ENCODE peak calls at places on chromosomes 3 and 15, in six cellular contexts. O, Q, M, I, X and C are unnamed samples.

GRCh38 chr3:414063-414462 is 217.5 kb downstream of the CHL1 start:
- DNase-seq in X (no peak), Q (no peak), O (no peak), M (no peak), I (peak), C (peak)

GRCh38 chr15:93474728-93475127 is 385.7 kb upstream of the RGMA start:
- DNase-seq in Q (no peak), X (no peak), M (no peak), I (no peak), O (no peak), C (no peak)

GRCh38 chr3:49462222-49462621 is 7.8 kb upstream of the DAG1 start:
- DNase-seq in I (no peak), X (no peak), Q (no peak), M (no peak), O (no peak), C (no peak)

GRCh38 chr15:57395292-57395691 is 19.0 kb downstream of the CGNL1 start:
- DNase-seq in O (no peak), Q (no peak), I (peak), M (no peak), X (no peak), C (peak)

GRCh38 chr3:187456268-187456667 is 88.1 kb downstream of the RTP4 start:
- DNase-seq in M (no peak), Q (no peak), O (no peak), I (peak), X (peak), C (peak)

GRCh38 chr3:191470543-191470942 is 9.6 kb downstream of the PYDC2 start:
- DNase-seq in X (no peak), Q (no peak), I (no peak), O (no peak), M (no peak), C (no peak)

GRCh38 chr15:85047271-85047948 is 65.8 kb downstream of the PDE8A start:
- DNase-seq in X (peak), Q (no peak), O (no peak), M (peak), I (peak), C (peak)

GRCh38 chr15:82802497-82802896 is 3.4 kb downstream of the FSD2 start:
- DNase-seq in X (no peak), I (no peak), M (no peak), Q (no peak), O (no peak), C (no peak)

GRCh38 chr3:68448510-68449383 is 483.6 kb downstream of the TAFA4 start:
- DNase-seq in X (no peak), M (no peak), I (no peak), O (no peak), Q (no peak), C (no peak)

GRCh38 chr3:39275052-39275451 is 4.8 kb downstream of the CX3CR1 start:
- DNase-seq in I (no peak), M (no peak), X (no peak), Q (no peak), O (no peak), C (peak)

GRCh38 chr15:41474941-41475340 is 18.7 kb upstream of the ITPKA start:
- DNase-seq in O (no peak), M (no peak), Q (no peak), X (no peak), I (no peak), C (no peak)

GRCh38 chr3:63386568-63386967 is 108.5 kb downstream of the SYNPR start:
- DNase-seq in O (no peak), Q (no peak), X (no peak), M (no peak), I (no peak), C (no peak)

GRCh38 chr15:48170981-48171380 is 7.1 kb downstream of the MYEF2 start:
- DNase-seq in Q (no peak), X (peak), I (no peak), M (no peak), O (no peak), C (no peak)

GRCh38 chr3:183824761-183825379 is 507 bp downstream of the MAP6D1 start:
- DNase-seq in M (no peak), I (no peak), Q (no peak), X (no peak), O (no peak), C (no peak)

GRCh38 chr15:86375733-86376132 is 296.1 kb downstream of the AGBL1 start:
- DNase-seq in Q (no peak), I (no peak), O (no peak), X (no peak), M (no peak), C (no peak)

GRCh38 chr15:52567886-52568568 is 803 bp downstream of the ARPP19 start:
- DNase-seq in M (no peak), Q (peak), O (no peak), X (no peak), I (no peak), C (peak)

GRCh38 chr3:60841355-60841754 is 409.9 kb downstream of the FHIT start:
- DNase-seq in Q (no peak), O (no peak), X (no peak), M (no peak), I (peak), C (peak)

GRCh38 chr3:42503957-42504333 is 1.5 kb downstream of the VIPR1 start:
- DNase-seq in I (no peak), X (no peak), O (no peak), M (peak), Q (no peak), C (no peak)

GRCh38 chr3:187678869-187679268 is 8.7 kb upstream of the SST start:
- DNase-seq in X (peak), Q (no peak), I (peak), O (peak), M (no peak), C (peak)

GRCh38 chr3:188284455-188285212 is 130.7 kb downstream of the LPP start:
- DNase-seq in X (no peak), Q (no peak), I (no peak), M (no peak), O (no peak), C (no peak)

GRCh38 chr3:171908731-171909130 is 65.6 kb downstream of the TMEM212 start:
- DNase-seq in I (peak), M (no peak), Q (no peak), O (no peak), X (no peak), C (no peak)

GRCh38 chr15:79399591-79399990 is 32.5 kb upstream of the MINAR1 start:
- DNase-seq in M (no peak), O (no peak), I (no peak), Q (no peak), X (no peak), C (no peak)